ENCODE peak calls at places on chromosomes 6 and 20, in seven cellular contexts. I is neuronal stem cell, P is mesendoderm, O is H9, X is IMR-90, W is H1, F is trophoblast cell. S is an unnamed sample.

GRCh38 chr6:132228894-132229293 is 172.4 kb downstream of the MOXD1 start:
- DNase-seq in W (no peak), O (no peak), I (no peak), X (peak), F (no peak), P (no peak), S (no peak)

GRCh38 chr20:6828794-6829423 is 61.4 kb downstream of the BMP2 start:
- DNase-seq in P (peak), X (peak), W (peak), I (peak), O (peak), F (peak), S (peak)

GRCh38 chr20:34452281-34452982 is 63.8 kb upstream of the DYNLRB1 start:
- DNase-seq in W (no peak), I (no peak), F (peak), O (no peak), X (peak), P (no peak), S (no peak)

GRCh38 chr6:170032197-170032596 is 258.7 kb downstream of the DLL1 start:
- DNase-seq in F (no peak), I (no peak), P (no peak), W (no peak), O (no peak), X (no peak), S (no peak)

GRCh38 chr6:150741633-150742200 is 123.8 kb upstream of the MTHFD1L start:
- DNase-seq in O (no peak), I (no peak), W (no peak), F (no peak), X (no peak), P (peak), S (peak)

GRCh38 chr6:29679962-29680361 is 990 bp downstream of the ZFP57 start:
- DNase-seq in P (no peak), X (no peak), F (peak), O (no peak), W (no peak), I (no peak), S (no peak)

GRCh38 chr6:158496700-158497099 is 63.2 kb upstream of the TMEM181 start:
- DNase-seq in O (no peak), I (no peak), P (peak), F (no peak), W (no peak), X (no peak), S (no peak)

GRCh38 chr20:56843817-56844216 is 214.7 kb downstream of the TFAP2C start:
- DNase-seq in W (no peak), P (peak), F (no peak), O (peak), X (no peak), I (no peak), S (no peak)

GRCh38 chr6:8939615-8940014 is 504.3 kb upstream of the SLC35B3 start:
- DNase-seq in F (no peak), O (no peak), I (no peak), W (no peak), P (peak), X (no peak), S (no peak)

GRCh38 chr20:17925300-17925939 is 43.2 kb downstream of the SNX5 start:
- DNase-seq in X (no peak), W (no peak), F (no peak), P (no peak), O (no peak), I (no peak), S (no peak)

GRCh38 chr6:16282370-16282769 is 44.0 kb downstream of the GMPR start:
- DNase-seq in F (no peak), I (no peak), W (no peak), O (no peak), P (no peak), X (no peak), S (no peak)

GRCh38 chr6:90463359-90463758 is 123.5 kb downstream of the MAP3K7 start:
- DNase-seq in F (no peak), O (no peak), W (no peak), P (no peak), I (no peak), X (no peak), S (no peak)

GRCh38 chr6:133671376-133671775 is 217.5 kb upstream of the TCF21 start:
- DNase-seq in W (no peak), F (no peak), I (no peak), P (peak), X (no peak), O (no peak), S (no peak)

GRCh38 chr6:87518453-87518852 is 45.7 kb downstream of the SLC35A1 start:
- DNase-seq in P (no peak), I (no peak), W (no peak), F (no peak), X (no peak), O (no peak), S (no peak)

GRCh38 chr6:50825375-50826036 is 6.8 kb downstream of the TFAP2B start:
- DNase-seq in F (no peak), P (no peak), W (no peak), I (no peak), X (no peak), O (peak), S (no peak)

GRCh38 chr20:10476319-10476724 is 41.2 kb downstream of the SLX4IP start:
- DNase-seq in F (peak), I (no peak), X (peak), P (no peak), O (no peak), W (no peak), S (no peak)

GRCh38 chr20:1263853-1264252 is 2.2 kb upstream of the SNPH start:
- DNase-seq in X (peak), P (peak), F (no peak), O (no peak), I (no peak), W (no peak), S (peak)

GRCh38 chr6:148164645-148165044 is 178.0 kb upstream of the SASH1 start:
- DNase-seq in X (no peak), F (no peak), W (no peak), I (no peak), P (no peak), O (no peak), S (no peak)

GRCh38 chr20:34475979-34476736 is 40.1 kb upstream of the DYNLRB1 start:
- DNase-seq in I (no peak), O (peak), W (no peak), X (peak), F (peak), P (no peak), S (no peak)

GRCh38 chr6:6825986-6826901 is 237.7 kb downstream of the LY86 start:
- DNase-seq in O (no peak), I (no peak), P (no peak), F (no peak), X (no peak), W (no peak), S (no peak)

GRCh38 chr6:35070111-35070510 is 71.0 kb downstream of the TCP11 start:
- DNase-seq in W (no peak), F (no peak), I (no peak), P (peak), O (no peak), X (no peak), S (no peak)

GRCh38 chr6:25427549-25427948 is 148.4 kb downstream of the CARMIL1 start:
- DNase-seq in O (no peak), X (no peak), F (no peak), I (no peak), P (no peak), W (no peak), S (no peak)

GRCh38 chr6:160895562-160895961 is 96.0 kb upstream of the MAP3K4 start:
- DNase-seq in X (no peak), F (no peak), I (no peak), O (no peak), P (no peak), W (no peak), S (no peak)

GRCh38 chr6:106255306-106255705 is 70.3 kb downstream of the ATG5 start:
- DNase-seq in W (no peak), O (no peak), P (no peak), X (no peak), I (no peak), F (no peak), S (no peak)

GRCh38 chr6:8321671-8322404 is 113.5 kb downstream of the SLC35B3 start:
- DNase-seq in I (no peak), X (no peak), W (no peak), F (no peak), O (no peak), P (no peak), S (no peak)

GRCh38 chr6:54998576-54998975 is 152.0 kb downstream of the FAM83B start:
- DNase-seq in F (no peak), O (no peak), W (no peak), P (no peak), X (no peak), I (no peak), S (no peak)

GRCh38 chr20:58011106-58011946 is 217.1 kb downstream of the ANKRD60 start:
- DNase-seq in P (no peak), X (no peak), I (no peak), W (no peak), F (no peak), O (peak), S (no peak)
- H3K18ac ChIP-seq in P (no peak), X (no peak), I (peak), W (no peak), F (no peak), O (no peak), S (no peak)

GRCh38 chr6:82430611-82431010 is 67.0 kb downstream of the TPBG start:
- DNase-seq in P (no peak), W (no peak), X (no peak), F (no peak), I (no peak), O (no peak), S (no peak)
- H2AK5ac ChIP-seq in P (no peak), W (no peak), X (no peak), F (no peak), I (no peak), O (no peak), S (no peak)

DNA sequence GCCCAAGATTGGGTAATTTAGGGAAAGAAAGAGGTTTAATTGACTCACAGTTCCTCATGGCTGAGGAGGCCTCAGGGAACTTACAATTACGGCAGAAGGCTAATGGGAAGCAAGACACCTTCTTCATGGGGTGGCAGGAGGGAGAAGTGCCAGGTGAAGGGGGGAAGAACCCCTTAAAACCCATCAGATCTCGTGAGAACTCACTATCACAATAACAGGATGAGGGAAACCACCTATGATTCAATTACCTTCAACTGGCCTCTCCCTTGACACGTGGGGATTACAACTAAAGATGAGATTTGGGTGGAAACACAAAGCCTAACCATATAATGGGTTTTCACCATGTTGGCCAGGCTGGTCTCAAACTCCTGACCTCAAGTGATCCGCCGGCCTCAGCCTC is 28.8 kb upstream of the PNRC1 start:
- DNase-seq in W (no peak), X (no peak), F (no peak), O (no peak), P (no peak), I (no peak), S (no peak)
- H3K9ac ChIP-seq in W (no peak), X (no peak), F (no peak), O (no peak), P (no peak), I (no peak), S (no peak)

DNA sequence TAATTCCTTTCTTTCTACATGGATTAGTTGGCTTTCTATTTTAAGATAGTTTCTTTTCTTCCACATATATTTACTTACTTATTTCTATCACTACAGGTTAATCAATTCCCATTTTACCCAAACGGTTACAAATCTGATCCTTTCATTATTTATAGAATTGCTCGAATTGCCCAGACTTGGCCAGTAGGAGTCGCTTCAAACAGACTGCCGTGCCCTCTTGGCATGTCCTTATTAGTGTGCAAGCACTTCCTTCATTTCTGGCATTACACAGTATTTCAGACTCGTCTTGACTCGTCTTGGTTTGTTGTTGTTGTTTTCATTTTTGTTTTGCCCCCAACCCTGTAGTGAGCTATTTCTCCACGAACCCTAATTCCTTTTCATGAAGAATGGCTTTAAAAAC is 74.6 kb downstream of the SAMD3 start:
- DNase-seq in W (no peak), O (no peak), F (no peak), I (no peak), X (no peak), P (peak), S (no peak)
- H3K18ac ChIP-seq in W (no peak), O (no peak), F (no peak), I (no peak), X (no peak), P (no peak), S (no peak)

GRCh38 chr6:89335164-89335563 is 17.4 kb downstream of the UBE2J1 start:
- DNase-seq in O (no peak), P (no peak), X (no peak), I (no peak), W (no peak), F (no peak), S (no peak)

GRCh38 chr6:89330910-89331309 is 15.8 kb upstream of the GABRR2 start:
- DNase-seq in P (no peak), O (no peak), W (no peak), F (no peak), X (no peak), I (no peak), S (no peak)
- H2AK5ac ChIP-seq in P (no peak), O (no peak), W (no peak), F (no peak), X (no peak), I (no peak), S (no peak)

GRCh38 chr6:26497610-26498009 is 2.5 kb upstream of the BTN1A1 start:
- DNase-seq in O (no peak), W (no peak), I (no peak), X (no peak), P (no peak), F (no peak), S (no peak)

GRCh38 chr6:26500102-26500501 is at the start of gene BTN1A1:
- DNase-seq in X (no peak), F (no peak), O (peak), P (peak), I (no peak), W (no peak), S (no peak)

GRCh38 chr6:26501482-26501986 is 1.4 kb downstream of the BTN1A1 start:
- DNase-seq in X (peak), W (peak), O (peak), P (peak), F (no peak), I (no peak), S (peak)

GRCh38 chr6:26507658-26508057 is 7.6 kb downstream of the BTN1A1 start:
- DNase-seq in X (no peak), F (no peak), W (no peak), I (no peak), O (no peak), P (no peak), S (no peak)

DNA sequence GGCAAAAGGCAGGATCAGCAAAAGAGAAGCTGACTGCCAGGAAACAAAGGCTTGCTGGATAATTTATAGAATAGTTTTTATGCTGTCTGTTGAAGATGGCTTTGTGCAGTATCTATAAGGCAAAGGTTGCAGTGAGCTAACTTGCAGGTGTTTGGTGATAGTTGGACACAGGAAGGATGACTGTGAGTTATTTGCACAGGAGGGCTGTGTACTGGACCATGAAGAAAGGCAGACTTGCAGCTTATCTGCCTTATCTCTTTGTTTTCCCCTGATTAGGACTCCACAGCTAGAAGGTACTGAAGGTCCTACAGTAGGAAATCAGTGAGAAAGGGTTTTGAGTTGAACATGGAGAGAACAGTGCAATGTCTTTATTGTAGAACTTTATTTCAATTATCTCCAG is 2.1 kb downstream of the BTN1A1 start:
- DNase-seq in F (no peak), W (no peak), P (peak), X (no peak), O (no peak), I (no peak), S (no peak)
- H3K9ac ChIP-seq in F (no peak), W (no peak), P (no peak), X (no peak), O (no peak), I (no peak), S (no peak)

GRCh38 chr20:48622421-48622820 is 205.4 kb downstream of the PREX1 start:
- DNase-seq in X (no peak), W (no peak), I (no peak), F (no peak), O (no peak), P (no peak), S (no peak)
- H3K18ac ChIP-seq in X (no peak), W (no peak), I (no peak), F (no peak), O (no peak), P (no peak), S (no peak)